ENCODE peak calls at places on chromosomes 7 and 10, in eight cellular contexts. B, D, M, T, F, V, H and L are unnamed samples.

GRCh38 chr7:29413511-29414178 is 150.0 kb upstream of the PRR15 start:
- DNase-seq in H (peak), V (no peak), T (no peak), M (peak), F (no peak), B (no peak), D (no peak), L (no peak)

GRCh38 chr7:38222481-38223096 is 44.5 kb downstream of the STARD3NL start:
- DNase-seq in M (no peak), H (peak), V (no peak), T (no peak), B (no peak), D (peak), F (peak), L (no peak)

GRCh38 chr7:72435366-72435765 is 23.2 kb upstream of the CALN1 start:
- DNase-seq in H (no peak), V (no peak), D (no peak), F (no peak), M (no peak), T (peak), B (no peak), L (no peak)

GRCh38 chr10:79176949-79177602 is 108.3 kb downstream of the ZMIZ1 start:
- DNase-seq in H (peak), D (no peak), F (peak), M (no peak), B (no peak), V (no peak), T (no peak), L (peak)

GRCh38 chr10:72124984-72125383 is 36.6 kb upstream of the SPOCK2 start:
- DNase-seq in D (no peak), F (peak), H (no peak), M (no peak), B (no peak), T (no peak), V (no peak), L (no peak)

GRCh38 chr10:327889-328809 is 192.9 kb downstream of the ZMYND11 start:
- DNase-seq in M (no peak), B (peak), D (no peak), V (no peak), T (no peak), F (no peak), H (peak), L (no peak)

GRCh38 chr7:113796557-113796956 is 122.3 kb downstream of the PPP1R3A start:
- DNase-seq in D (no peak), F (peak), B (no peak), V (no peak), T (no peak), M (no peak), H (no peak), L (no peak)

GRCh38 chr10:35574924-35575352 is 30.2 kb upstream of the GJD4 start:
- DNase-seq in M (no peak), B (no peak), F (peak), T (no peak), D (no peak), V (peak), H (no peak), L (no peak)

GRCh38 chr10:101834341-101834740 is 9.3 kb downstream of the KCNIP2 start:
- DNase-seq in H (peak), T (peak), F (no peak), D (no peak), M (no peak), B (no peak), V (no peak), L (no peak)

GRCh38 chr10:61024801-61025201 is 80.8 kb upstream of the RHOBTB1 start:
- DNase-seq in B (no peak), V (no peak), M (no peak), T (no peak), F (peak), H (no peak), D (no peak), L (no peak)

GRCh38 chr7:32643194-32643593 is 147.9 kb downstream of the AVL9 start:
- DNase-seq in F (no peak), B (no peak), M (no peak), T (no peak), H (no peak), V (no peak), D (no peak), L (no peak)

GRCh38 chr7:95871078-95871848 is 98.9 kb downstream of the DYNC1I1 start:
- DNase-seq in B (no peak), V (no peak), H (peak), M (no peak), T (no peak), D (peak), F (peak), L (peak)

GRCh38 chr10:113681533-113682470 is 2.1 kb downstream of the CASP7 start:
- DNase-seq in V (no peak), H (no peak), D (no peak), T (no peak), F (no peak), B (no peak), M (no peak), L (no peak)

GRCh38 chr7:47291461-47292051 is 290.4 kb downstream of the TNS3 start:
- DNase-seq in T (no peak), B (no peak), V (no peak), F (peak), D (no peak), H (no peak), M (no peak), L (no peak)

GRCh38 chr7:18505870-18506460 is 10.4 kb downstream of the HDAC9 start:
- DNase-seq in D (no peak), T (no peak), F (peak), V (no peak), H (no peak), M (no peak), B (no peak), L (no peak)

GRCh38 chr10:70672993-70673928 is 955 bp downstream of the ADAMTS14 start:
- DNase-seq in F (peak), V (no peak), D (no peak), B (no peak), T (peak), M (no peak), H (no peak), L (no peak)

GRCh38 chr10:42491801-42492200 is 146.6 kb downstream of the ZNF33B start:
- DNase-seq in V (no peak), F (no peak), B (no peak), H (no peak), T (no peak), M (no peak), D (no peak), L (no peak)

GRCh38 chr10:128625926-128626325 is 499.7 kb upstream of the MKI67 start:
- DNase-seq in F (no peak), T (no peak), D (no peak), M (no peak), B (no peak), V (no peak), H (no peak), L (no peak)

GRCh38 chr10:51312817-51313216 is 238.5 kb downstream of the PRKG1 start:
- DNase-seq in D (no peak), H (no peak), M (no peak), T (no peak), B (no peak), V (no peak), F (no peak), L (no peak)

GRCh38 chr7:46530081-46530480 is 609.0 kb upstream of the IGFBP3 start:
- DNase-seq in H (no peak), T (no peak), V (no peak), D (no peak), M (no peak), B (no peak), F (no peak), L (no peak)

GRCh38 chr7:154342971-154343633 is 290.9 kb downstream of the DPP6 start:
- DNase-seq in H (no peak), V (no peak), B (no peak), F (no peak), D (no peak), T (no peak), M (no peak), L (no peak)

GRCh38 chr7:37354661-37355131 is 94.0 kb downstream of the ELMO1 start:
- DNase-seq in M (no peak), F (no peak), D (peak), H (peak), B (no peak), V (no peak), T (peak), L (no peak)

GRCh38 chr7:117119192-117119924 is 166.1 kb downstream of the ST7 start:
- DNase-seq in B (peak), F (peak), V (peak), D (peak), M (peak), T (peak), H (peak), L (peak)

GRCh38 chr7:45943986-45944385 is 22.9 kb upstream of the IGFBP3 start:
- DNase-seq in H (no peak), M (no peak), T (no peak), V (no peak), B (no peak), D (no peak), F (peak), L (no peak)

GRCh38 chr7:100173806-100174495 is 3.2 kb downstream of the GPC2 start:
- DNase-seq in B (no peak), V (no peak), T (no peak), M (no peak), H (no peak), D (no peak), F (no peak), L (no peak)

GRCh38 chr7:129828989-129829676 is 123.6 kb downstream of the UBE2H start:
- DNase-seq in D (no peak), M (no peak), F (no peak), V (no peak), T (no peak), B (no peak), H (no peak), L (no peak)

GRCh38 chr7:100538654-100539435 is at the start of gene AGFG2:
- DNase-seq in F (peak), V (peak), M (peak), D (peak), H (peak), B (peak), T (peak), L (peak)

GRCh38 chr7:6443372-6443941 is 4.3 kb downstream of the DAGLB start:
- DNase-seq in T (no peak), B (no peak), M (no peak), F (peak), H (no peak), V (no peak), D (no peak), L (no peak)

GRCh38 chr10:29183304-29183918 is 105.5 kb upstream of the LYZL1 start:
- DNase-seq in F (no peak), T (no peak), V (no peak), M (no peak), B (no peak), D (no peak), H (no peak), L (no peak)

GRCh38 chr10:67926956-67927355 is 42.5 kb downstream of the SIRT1 start:
- DNase-seq in F (peak), M (no peak), T (no peak), H (no peak), V (no peak), B (no peak), D (no peak), L (no peak)

GRCh38 chr10:77604941-77605351 is 32.7 kb downstream of the KCNMA1 start:
- DNase-seq in T (no peak), H (no peak), D (no peak), F (no peak), M (no peak), V (no peak), B (no peak), L (no peak)

GRCh38 chr7:4226166-4226857 is 455.8 kb upstream of the FOXK1 start:
- DNase-seq in B (no peak), V (peak), M (no peak), F (no peak), H (no peak), T (no peak), D (no peak), L (no peak)

DNA sequence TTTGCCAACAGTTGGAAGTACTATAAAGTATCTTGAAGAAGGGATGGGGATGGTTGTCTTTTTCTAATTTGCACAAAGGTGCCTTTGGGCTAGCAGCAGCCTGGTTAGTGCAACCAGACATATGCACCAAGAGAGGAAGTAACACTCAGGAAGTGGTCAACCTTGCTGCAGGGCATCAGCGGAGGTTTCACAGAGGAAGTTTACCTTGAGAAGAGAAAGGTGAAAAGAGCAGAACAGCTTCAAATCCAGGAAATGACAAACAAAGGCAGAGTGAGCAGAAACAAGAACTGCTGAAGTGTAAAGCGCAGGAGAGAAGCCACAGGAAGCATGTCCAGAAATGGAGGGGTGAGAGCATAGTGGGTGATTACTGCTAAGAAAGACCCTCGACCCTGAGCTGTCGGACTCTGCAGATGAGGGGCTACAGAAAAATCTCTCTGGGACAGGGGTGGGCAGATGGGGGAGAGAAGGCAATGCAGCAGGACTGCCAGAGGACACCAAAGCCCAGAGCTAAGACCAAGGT is 66.9 kb downstream of the STK17A start:
- DNase-seq in T (no peak), B (peak), H (no peak), M (no peak), D (no peak), F (peak), V (no peak), L (no peak)
- H3K4me3 ChIP-seq in T (no peak), B (no peak), H (no peak), M (no peak), D (no peak), F (no peak), V (no peak), L (no peak)

DNA sequence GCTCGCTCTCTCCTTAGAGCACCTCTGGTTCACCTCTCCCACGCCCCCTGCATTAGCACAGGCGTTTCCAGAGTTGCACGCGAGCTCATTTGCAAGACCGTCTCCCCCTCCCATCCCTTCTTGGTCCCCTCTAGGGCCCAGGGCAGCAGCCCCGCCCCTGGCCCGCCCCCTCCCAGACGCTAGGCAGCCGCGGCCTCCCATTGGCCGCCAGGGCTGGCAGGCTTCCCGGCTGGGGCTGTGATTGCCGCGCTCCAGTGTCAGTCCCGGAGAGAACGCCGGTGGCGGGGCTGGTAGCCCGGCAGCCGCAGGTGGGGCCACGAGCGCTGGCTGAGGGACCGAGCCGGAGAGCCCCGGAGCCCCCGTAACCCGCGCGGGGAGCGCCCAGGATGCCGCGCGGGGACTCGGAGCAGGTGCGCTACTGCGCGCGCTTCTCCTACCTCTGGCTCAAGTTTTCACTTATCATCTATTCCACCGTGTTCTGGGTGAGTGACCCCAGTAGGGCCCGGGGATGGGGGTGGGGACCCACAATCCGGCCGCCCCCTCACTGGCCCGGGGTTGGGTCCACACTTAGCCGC is at the start of gene TSPAN15:
- DNase-seq in H (peak), D (peak), V (peak), F (peak), T (peak), B (peak), M (peak), L (peak)
- TF ChIP-seq POLR2A in H (peak), D (peak), V (no peak), F (no peak), T (peak), B (peak), M (no peak), L (no peak)

GRCh38 chr10:133309111-133309719 is 501 bp downstream of the ZNF511 start:
- DNase-seq in V (peak), T (peak), B (peak), M (peak), H (peak), F (peak), D (peak), L (peak)

GRCh38 chr10:133306097-133306476 is 2.6 kb downstream of the TUBGCP2 start:
- DNase-seq in B (no peak), D (no peak), H (no peak), V (no peak), F (no peak), T (no peak), M (no peak), L (no peak)

GRCh38 chr10:133308431-133309110 is at the start of the genes TUBGCP2 and ZNF511:
- DNase-seq in B (peak), H (peak), M (peak), F (peak), D (peak), V (no peak), T (peak), L (peak)

GRCh38 chr10:133307776-133308430 is 769 bp downstream of the TUBGCP2 start:
- DNase-seq in V (peak), F (peak), H (peak), M (peak), T (peak), D (peak), B (peak), L (peak)

DNA sequence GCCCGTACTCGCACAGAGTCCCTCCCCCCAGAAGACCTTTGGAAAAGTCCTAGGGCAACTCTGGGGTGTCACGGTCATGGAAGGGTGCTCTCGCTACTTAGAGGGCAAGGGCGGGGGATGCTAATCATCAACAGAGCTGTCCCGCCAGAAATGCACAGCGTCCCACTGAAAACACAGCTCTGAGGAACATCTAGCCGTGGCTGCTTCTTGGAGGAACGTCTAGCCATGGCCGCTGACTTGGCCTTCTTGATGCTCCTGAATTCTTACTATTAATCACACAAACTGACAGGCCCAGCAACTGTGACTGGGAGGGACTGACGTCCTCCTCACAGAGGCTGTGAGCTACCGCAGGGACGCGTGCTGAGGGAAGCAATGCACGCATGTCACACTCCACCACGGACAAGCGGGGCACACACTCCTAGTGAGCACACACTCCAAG is 1.7 kb downstream of the TUBGCP2 start:
- DNase-seq in F (no peak), T (peak), D (no peak), V (no peak), M (no peak), B (no peak), H (no peak), L (no peak)
- H3K4me3 ChIP-seq in F (no peak), T (peak), D (no peak), V (no peak), M (no peak), B (no peak), H (no peak), L (no peak)

DNA sequence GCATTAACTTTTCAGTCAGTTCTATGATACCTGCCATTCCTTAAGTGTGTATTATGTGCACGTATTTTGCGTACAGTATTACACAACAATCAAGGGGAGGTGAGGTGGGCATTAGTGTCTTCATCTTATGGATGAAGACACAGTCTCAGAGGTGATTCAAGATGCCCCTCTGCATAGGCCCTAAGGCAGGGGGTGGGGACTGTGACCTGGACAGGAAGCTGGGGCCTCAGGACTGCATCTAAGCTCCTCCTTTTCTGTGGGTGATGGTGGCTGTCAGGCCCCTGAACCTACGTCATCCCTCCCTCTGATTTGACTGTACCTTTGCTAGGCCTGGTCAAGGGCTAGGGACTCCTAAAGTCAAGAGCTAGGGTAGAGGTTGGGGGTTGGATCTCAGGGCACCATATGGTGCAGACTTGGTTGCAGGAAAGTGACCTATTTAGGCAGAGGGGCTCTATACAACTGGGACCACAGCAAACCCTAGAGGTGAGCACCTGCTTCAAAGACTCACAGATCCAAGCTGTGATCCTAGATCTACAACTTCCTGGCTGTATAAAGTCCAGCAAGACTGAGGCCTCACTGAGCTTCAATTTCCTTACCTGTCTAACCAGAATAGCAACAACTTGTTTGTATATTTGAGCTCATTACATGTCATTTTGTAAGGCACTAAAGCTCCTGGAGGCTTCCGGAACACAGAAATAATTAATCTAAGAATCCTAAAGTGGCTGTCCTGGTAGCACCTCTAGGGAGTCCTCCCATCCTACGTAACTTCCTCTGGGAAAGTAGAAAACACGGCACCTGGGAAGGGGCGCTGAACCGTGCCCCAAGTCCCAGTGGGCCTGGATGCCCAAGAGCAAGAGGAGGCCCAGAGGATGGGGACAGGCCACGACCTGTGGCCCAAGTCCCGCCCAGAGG is 39.1 kb downstream of the HK1 start:
- DNase-seq in M (no peak), F (no peak), H (no peak), B (peak), V (no peak), D (no peak), T (no peak), L (no peak)
- TF ChIP-seq POLR2A in M (no peak), F (no peak), H (no peak), B (no peak), V (no peak), D (no peak), T (no peak), L (no peak)